ENCODE peak calls at places on chromosomes 11 and 22, in four cellular contexts. Q is GM10248, G is nucleus accumbens, L is fibroblast of lung. J is an unnamed sample.

GRCh38 chr11:398826-399225 is 4.8 kb downstream of the PKP3 start:
- DNase-seq in Q (no peak), G (no peak), L (no peak), J (no peak)

GRCh38 chr11:86743223-86744118 is 56.9 kb upstream of the PRSS23 start:
- DNase-seq in Q (no peak), G (no peak), L (peak), J (no peak)

GRCh38 chr11:48172818-48173609 is 43.6 kb upstream of the OR4B1 start:
- DNase-seq in G (no peak), Q (peak), L (peak), J (no peak)

GRCh38 chr22:36347094-36347493 is 40.7 kb downstream of the MYH9 start:
- DNase-seq in L (peak), G (no peak), Q (no peak), J (no peak)

GRCh38 chr11:74949748-74950127 is 672 bp downstream of the SPCS2 start:
- DNase-seq in Q (no peak), L (peak), G (no peak), J (no peak)

GRCh38 chr11:118622376-118623290 is 15.2 kb downstream of the PHLDB1 start:
- DNase-seq in L (peak), Q (no peak), G (no peak), J (no peak)

GRCh38 chr11:77547863-77548551 is 41.7 kb upstream of the AQP11 start:
- DNase-seq in L (peak), Q (peak), G (no peak), J (peak)

GRCh38 chr11:70437111-70437784 is 38.9 kb downstream of the CTTN start:
- DNase-seq in G (no peak), L (no peak), Q (no peak), J (no peak)

GRCh38 chr22:24162377-24162927 is 18.8 kb upstream of the SUSD2 start:
- DNase-seq in L (no peak), Q (no peak), G (no peak), J (no peak)

GRCh38 chr11:13073119-13073981 is 64.2 kb downstream of the RASSF10 start:
- DNase-seq in G (no peak), Q (no peak), L (peak), J (no peak)

GRCh38 chr11:47376543-47377371 is 1.6 kb downstream of the SPI1 start:
- DNase-seq in Q (peak), G (no peak), L (no peak), J (no peak)

GRCh38 chr11:95799531-95799930 is 9.2 kb downstream of the CEP57 start:
- DNase-seq in G (no peak), L (no peak), Q (no peak), J (no peak)

GRCh38 chr22:46801826-46802607 is 39.6 kb downstream of the TBC1D22A start:
- DNase-seq in Q (no peak), G (no peak), L (no peak), J (no peak)

GRCh38 chr22:37148031-37148651 is 1.6 kb downstream of the IL2RB start:
- DNase-seq in Q (peak), G (no peak), L (no peak), J (no peak)

GRCh38 chr11:113293936-113294335 is 20.4 kb upstream of the TTC12 start:
- DNase-seq in G (no peak), Q (no peak), L (no peak), J (no peak)

GRCh38 chr11:8608646-8609045 is 14.6 kb upstream of the STK33 start:
- DNase-seq in Q (no peak), G (no peak), L (peak), J (no peak)

GRCh38 chr11:130407978-130408377 is 20.4 kb downstream of the ADAMTS8 start:
- DNase-seq in G (no peak), L (peak), Q (no peak), J (no peak)

GRCh38 chr11:44823006-44823405 is 96.2 kb downstream of the TSPAN18 start:
- DNase-seq in Q (no peak), G (no peak), L (no peak), J (no peak)

GRCh38 chr22:23534201-23534850 is 45.8 kb downstream of the IGLL1 start:
- DNase-seq in Q (no peak), G (no peak), L (no peak), J (no peak)

GRCh38 chr11:63710476-63711217 is 29.3 kb downstream of the RTN3 start:
- DNase-seq in G (no peak), Q (no peak), L (peak), J (no peak)

GRCh38 chr11:20949585-20949984 is 280.2 kb downstream of the NELL1 start:
- DNase-seq in L (no peak), G (no peak), Q (no peak), J (no peak)

GRCh38 chr11:13110145-13110544 is 101.0 kb downstream of the RASSF10 start:
- DNase-seq in Q (no peak), L (no peak), G (no peak), J (no peak)

GRCh38 chr11:66470015-66470414 is 3.3 kb downstream of the PELI3 start:
- DNase-seq in Q (no peak), L (no peak), G (no peak), J (no peak)

GRCh38 chr11:30911247-30911646 is 325.1 kb upstream of the MPPED2 start:
- DNase-seq in G (no peak), Q (no peak), L (no peak), J (no peak)

GRCh38 chr11:125022551-125022950 is 40.6 kb upstream of the SLC37A2 start:
- DNase-seq in L (peak), G (no peak), Q (no peak), J (no peak)

GRCh38 chr22:23216331-23217170 is 36.2 kb downstream of the BCR start:
- DNase-seq in G (no peak), L (no peak), Q (no peak), J (no peak)

GRCh38 chr11:71332046-71332445 is 79.7 kb upstream of the SHANK2 start:
- DNase-seq in L (no peak), G (no peak), Q (no peak), J (no peak)